ENCODE peak calls at places on chromosomes 7 and 10, in six cellular contexts. One of them, this sample, is unnamed.
A peak's percentile ranks its signal among the peaks of the same experiment; 100 is the strongest.

GRCh38 chr10:130407052-130407451 is 270.9 kb downstream of the GLRX3 start:
- DNase-seq in foreskin fibroblast: no peak
- DNase-seq in stomach: no peak
- DNase-seq in sigmoid colon: no peak
- DNase-seq in thoracic aorta: no peak
- DNase-seq in lower lobe of right lung: no peak
- DNase-seq in this sample: no peak

GRCh38 chr10:6162589-6163356 is 40.0 kb upstream of the PFKFB3 start:
- DNase-seq in foreskin fibroblast: no peak
- DNase-seq in stomach: no peak
- DNase-seq in sigmoid colon: no peak
- DNase-seq in thoracic aorta: no peak
- DNase-seq in lower lobe of right lung: no peak
- DNase-seq in this sample: no peak

GRCh38 chr7:20403356-20403755 is 72.7 kb downstream of the ITGB8 start:
- DNase-seq in foreskin fibroblast: no peak
- DNase-seq in stomach: no peak
- DNase-seq in sigmoid colon: peak; percentile 74
- DNase-seq in thoracic aorta: no peak
- DNase-seq in lower lobe of right lung: no peak
- DNase-seq in this sample: no peak

GRCh38 chr7:87876759-87877234 is 504 bp downstream of the DBF4 start:
- DNase-seq in foreskin fibroblast: peak; percentile 58
- DNase-seq in stomach: peak; percentile 70
- DNase-seq in sigmoid colon: peak; percentile 78
- DNase-seq in thoracic aorta: no peak
- DNase-seq in lower lobe of right lung: peak; percentile 80
- DNase-seq in this sample: peak; percentile 7

GRCh38 chr10:71747039-71747807 is 26.1 kb downstream of the VSIR start:
- DNase-seq in foreskin fibroblast: no peak
- DNase-seq in stomach: no peak
- DNase-seq in sigmoid colon: no peak
- DNase-seq in thoracic aorta: no peak
- DNase-seq in lower lobe of right lung: no peak
- DNase-seq in this sample: no peak

GRCh38 chr10:31959461-31960173 is 31.0 kb upstream of the ARHGAP12 start:
- DNase-seq in foreskin fibroblast: no peak
- DNase-seq in stomach: no peak
- DNase-seq in sigmoid colon: no peak
- DNase-seq in thoracic aorta: no peak
- DNase-seq in lower lobe of right lung: no peak
- DNase-seq in this sample: no peak

GRCh38 chr7:142811154-142811737 is 40.5 kb downstream of the PRSS2 start:
- DNase-seq in foreskin fibroblast: peak; percentile 28
- DNase-seq in stomach: no peak
- DNase-seq in sigmoid colon: no peak
- DNase-seq in thoracic aorta: no peak
- DNase-seq in lower lobe of right lung: no peak
- DNase-seq in this sample: peak; percentile 7

GRCh38 chr10:119368991-119369869 is 161.9 kb downstream of the GRK5 start:
- DNase-seq in foreskin fibroblast: no peak
- DNase-seq in stomach: no peak
- DNase-seq in sigmoid colon: no peak
- DNase-seq in thoracic aorta: no peak
- DNase-seq in lower lobe of right lung: no peak
- DNase-seq in this sample: no peak

GRCh38 chr7:52233248-52233647 is 802.2 kb upstream of the POM121L12 start:
- DNase-seq in foreskin fibroblast: no peak
- DNase-seq in stomach: no peak
- DNase-seq in sigmoid colon: no peak
- DNase-seq in thoracic aorta: no peak
- DNase-seq in lower lobe of right lung: no peak
- DNase-seq in this sample: no peak

GRCh38 chr10:79490400-79491081 is 21.8 kb upstream of the EIF5AL1 start:
- DNase-seq in foreskin fibroblast: no peak
- DNase-seq in stomach: no peak
- DNase-seq in sigmoid colon: peak; percentile 90
- DNase-seq in thoracic aorta: no peak
- DNase-seq in lower lobe of right lung: no peak
- DNase-seq in this sample: no peak

GRCh38 chr7:50281680-50282445 is 22.7 kb upstream of the IKZF1 start:
- DNase-seq in foreskin fibroblast: no peak
- DNase-seq in stomach: no peak
- DNase-seq in sigmoid colon: no peak
- DNase-seq in thoracic aorta: no peak
- DNase-seq in lower lobe of right lung: no peak
- DNase-seq in this sample: no peak

GRCh38 chr10:96377816-96378294 is 19.1 kb upstream of the OPALIN start:
- DNase-seq in foreskin fibroblast: no peak
- DNase-seq in stomach: no peak
- DNase-seq in sigmoid colon: peak; percentile 97
- DNase-seq in thoracic aorta: no peak
- DNase-seq in lower lobe of right lung: no peak
- DNase-seq in this sample: no peak

GRCh38 chr10:133127291-133128125 is 32.5 kb upstream of the KNDC1 start:
- DNase-seq in foreskin fibroblast: no peak
- DNase-seq in stomach: no peak
- DNase-seq in sigmoid colon: peak; percentile 52
- DNase-seq in thoracic aorta: no peak
- DNase-seq in lower lobe of right lung: peak; percentile 20
- DNase-seq in this sample: no peak

GRCh38 chr10:116866987-116867595 is 17.8 kb downstream of the ENO4 start:
- DNase-seq in foreskin fibroblast: peak; percentile 11
- DNase-seq in stomach: no peak
- DNase-seq in sigmoid colon: no peak
- DNase-seq in thoracic aorta: no peak
- DNase-seq in lower lobe of right lung: no peak
- DNase-seq in this sample: no peak

GRCh38 chr10:104433611-104434010 is 80.0 kb downstream of the CFAP58 start:
- DNase-seq in foreskin fibroblast: no peak
- DNase-seq in stomach: no peak
- DNase-seq in sigmoid colon: no peak
- DNase-seq in thoracic aorta: no peak
- DNase-seq in lower lobe of right lung: no peak
- DNase-seq in this sample: no peak

GRCh38 chr7:117402109-117402508 is 25.2 kb downstream of the ASZ1 start:
- DNase-seq in foreskin fibroblast: no peak
- DNase-seq in stomach: no peak
- DNase-seq in sigmoid colon: no peak
- DNase-seq in thoracic aorta: no peak
- DNase-seq in lower lobe of right lung: no peak
- DNase-seq in this sample: no peak

GRCh38 chr10:11164806-11165590 is 147.3 kb downstream of the CELF2 start:
- DNase-seq in foreskin fibroblast: peak; percentile 88
- DNase-seq in stomach: peak; percentile 52
- DNase-seq in sigmoid colon: peak; percentile 89
- DNase-seq in thoracic aorta: peak; percentile 36
- DNase-seq in lower lobe of right lung: peak; percentile 73
- DNase-seq in this sample: peak; percentile 20

GRCh38 chr7:55132890-55133551 is 114.2 kb downstream of the EGFR start:
- DNase-seq in foreskin fibroblast: peak; percentile 100
- DNase-seq in stomach: peak; percentile 65
- DNase-seq in sigmoid colon: peak; percentile 83
- DNase-seq in thoracic aorta: peak; percentile 37
- DNase-seq in lower lobe of right lung: no peak
- DNase-seq in this sample: peak; percentile 96

GRCh38 chr7:55135462-55135861 is 116.6 kb downstream of the EGFR start:
- DNase-seq in foreskin fibroblast: no peak
- DNase-seq in stomach: no peak
- DNase-seq in sigmoid colon: no peak
- DNase-seq in thoracic aorta: no peak
- DNase-seq in lower lobe of right lung: no peak
- DNase-seq in this sample: no peak

GRCh38 chr7:55134786-55135185 is 116.0 kb downstream of the EGFR start:
- DNase-seq in foreskin fibroblast: no peak
- DNase-seq in stomach: no peak
- DNase-seq in sigmoid colon: no peak
- DNase-seq in thoracic aorta: no peak
- DNase-seq in lower lobe of right lung: no peak
- DNase-seq in this sample: no peak

GRCh38 chr7:55132550-55132889 is 113.7 kb downstream of the EGFR start:
- DNase-seq in foreskin fibroblast: no peak
- DNase-seq in stomach: no peak
- DNase-seq in sigmoid colon: no peak
- DNase-seq in thoracic aorta: no peak
- DNase-seq in lower lobe of right lung: no peak
- DNase-seq in this sample: no peak

GRCh38 chr7:55133630-55134392 is 115.0 kb downstream of the EGFR start:
- DNase-seq in foreskin fibroblast: peak; percentile 97
- DNase-seq in stomach: peak; percentile 51
- DNase-seq in sigmoid colon: peak; percentile 79
- DNase-seq in thoracic aorta: peak; percentile 56
- DNase-seq in lower lobe of right lung: no peak
- DNase-seq in this sample: peak; percentile 94
- H3K4me3 ChIP-seq in foreskin fibroblast: no peak overlapping the region
- H3K4me3 ChIP-seq in stomach: no peak overlapping the region
- H3K4me3 ChIP-seq in sigmoid colon: no peak overlapping the region
- H3K4me3 ChIP-seq in thoracic aorta: no peak overlapping the region
- H3K4me3 ChIP-seq in lower lobe of right lung: no peak overlapping the region
- H3K4me3 ChIP-seq in this sample: peak overlapping the region; percentile 5

DNA sequence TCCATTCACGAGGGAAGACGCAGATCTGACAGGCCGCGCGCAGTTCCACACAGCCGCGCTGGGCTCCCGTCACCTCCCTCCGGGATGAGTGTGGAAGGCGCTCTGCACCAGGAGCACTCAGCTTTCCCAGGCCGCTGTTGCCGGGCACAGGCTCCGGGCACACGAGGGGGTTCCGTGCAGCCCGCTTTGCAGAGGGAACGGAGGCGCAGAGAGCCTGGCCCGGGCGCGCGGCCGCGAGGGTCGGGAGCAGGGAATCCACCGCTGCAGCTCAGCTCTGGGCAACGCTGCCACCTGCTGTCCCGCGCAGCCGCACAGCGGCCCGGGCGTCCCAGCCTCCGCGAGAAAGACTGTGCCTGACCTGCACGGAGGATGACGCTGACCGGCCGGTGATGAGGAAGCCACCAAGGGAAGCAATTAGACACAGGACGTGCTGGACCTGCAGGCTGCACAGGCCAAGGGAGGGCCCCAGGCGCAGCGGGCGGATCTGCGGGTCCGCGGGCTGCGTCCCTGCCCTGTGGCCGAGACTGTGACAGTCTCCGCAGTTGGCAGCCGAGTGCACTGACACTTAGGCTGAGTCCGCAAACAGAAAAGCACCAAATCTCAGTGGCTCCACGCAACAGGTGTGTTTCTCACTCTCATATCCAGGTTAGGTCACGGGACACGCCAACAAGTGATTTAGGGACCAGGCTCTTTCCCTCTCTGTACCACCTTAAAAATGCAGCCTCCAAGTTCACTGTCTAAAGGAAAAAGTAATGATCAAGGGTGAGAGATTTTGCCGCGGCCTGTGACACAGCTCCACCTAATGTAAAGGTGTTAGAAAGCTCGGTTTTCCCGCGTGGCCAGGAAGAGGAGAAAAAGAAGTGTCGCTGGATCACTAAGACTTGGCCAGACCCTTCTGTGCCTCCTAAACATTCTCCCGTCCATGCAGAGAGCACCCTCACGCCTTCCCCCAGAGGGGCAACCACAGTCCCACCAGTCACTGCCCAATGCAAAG is 94.5 kb downstream of the SEC61G start:
- DNase-seq in foreskin fibroblast: peak; percentile 22
- DNase-seq in stomach: peak; percentile 31
- DNase-seq in sigmoid colon: no peak
- DNase-seq in thoracic aorta: no peak
- DNase-seq in lower lobe of right lung: no peak
- DNase-seq in this sample: no peak
- TF ChIP-seq CTCF in foreskin fibroblast: peak; percentile 25
- TF ChIP-seq CTCF in stomach: no peak
- TF ChIP-seq CTCF in sigmoid colon: peak; percentile 35
- TF ChIP-seq CTCF in thoracic aorta: no peak
- TF ChIP-seq CTCF in lower lobe of right lung: peak; percentile 29
- TF ChIP-seq CTCF in this sample: peak; percentile 15

DNA sequence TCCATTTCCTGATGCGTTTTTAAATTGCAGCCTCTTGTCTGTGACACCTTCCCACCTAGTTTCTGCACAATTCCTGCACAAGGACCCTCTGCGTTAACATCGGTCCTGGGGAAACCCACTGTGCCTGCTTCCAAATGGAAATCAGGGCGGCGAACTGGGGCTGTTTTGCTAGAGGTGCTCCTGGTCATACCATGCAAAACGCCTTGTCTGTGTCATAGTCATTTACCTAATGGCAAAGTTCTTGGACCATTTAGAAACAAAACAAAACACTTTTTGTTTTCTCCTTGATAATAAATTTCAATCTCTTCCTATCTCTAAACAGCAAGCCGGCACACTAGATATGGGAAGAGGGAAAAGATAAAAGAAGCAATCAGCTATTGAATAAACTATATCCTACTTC is 206.9 kb upstream of the KLF14 start:
- DNase-seq in foreskin fibroblast: no peak
- DNase-seq in stomach: no peak
- DNase-seq in sigmoid colon: no peak
- DNase-seq in thoracic aorta: no peak
- DNase-seq in lower lobe of right lung: no peak
- DNase-seq in this sample: no peak
- H3K4me3 ChIP-seq in foreskin fibroblast: peak overlapping the region; percentile 31
- H3K4me3 ChIP-seq in stomach: peak overlapping the region; percentile 46
- H3K4me3 ChIP-seq in sigmoid colon: no peak overlapping the region
- H3K4me3 ChIP-seq in thoracic aorta: peak overlapping the region; percentile 62
- H3K4me3 ChIP-seq in lower lobe of right lung: peak overlapping the region; percentile 44
- H3K4me3 ChIP-seq in this sample: peak overlapping the region; percentile 42

DNA sequence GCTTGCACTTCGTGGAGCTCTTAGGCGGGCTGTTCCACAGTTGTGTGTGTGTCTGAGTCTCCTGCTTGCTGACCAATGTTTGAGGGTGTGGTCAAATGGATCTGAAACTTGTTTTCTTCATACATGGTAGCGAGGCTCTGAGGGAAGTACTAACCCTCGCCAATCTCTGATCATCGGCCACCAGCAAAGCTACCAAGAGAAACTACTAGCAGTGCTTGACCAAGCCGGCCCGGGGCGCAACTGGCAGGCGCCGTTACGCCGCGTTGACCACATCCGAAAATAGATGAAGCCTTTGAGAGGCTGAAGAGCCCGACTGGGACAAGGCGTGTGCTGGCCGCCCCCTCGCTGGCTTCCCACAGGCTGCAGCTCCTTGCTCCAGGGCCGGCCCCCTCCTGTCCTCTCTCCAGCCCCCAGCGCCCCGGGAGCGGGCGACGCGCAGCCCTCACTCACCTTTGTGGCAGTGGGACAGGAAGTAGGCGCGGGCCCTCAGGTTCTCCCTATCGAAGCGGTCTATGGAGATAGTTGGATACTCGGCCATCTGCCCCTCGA is 370 bp downstream of the DCLRE1C start:
- DNase-seq in foreskin fibroblast: peak; percentile 56
- DNase-seq in stomach: peak; percentile 51
- DNase-seq in sigmoid colon: peak; percentile 77
- DNase-seq in thoracic aorta: peak; percentile 7
- DNase-seq in lower lobe of right lung: peak; percentile 76
- DNase-seq in this sample: no peak
- TF ChIP-seq CTCF in foreskin fibroblast: no peak
- TF ChIP-seq CTCF in stomach: no peak
- TF ChIP-seq CTCF in sigmoid colon: no peak
- TF ChIP-seq CTCF in thoracic aorta: peak; percentile 13
- TF ChIP-seq CTCF in lower lobe of right lung: no peak
- TF ChIP-seq CTCF in this sample: peak; percentile 14

This sample was measured in AG09309.